ENCODE peak calls at places on chromosome 17, in seven cellular contexts. One of them, this sample, is unnamed.

GRCh38 chr17:29180051-29180787 is at the start of gene MYO18A:
- DNase-seq in GM23248: peak
- DNase-seq in left ventricle myocardium superior: peak
- DNase-seq in NCI-H1105 treated with DMSO at 0.1 percent for 48 hours: peak
- DNase-seq in fibroblast of mammary gland: peak
- DNase-seq in GOT3: peak
- DNase-seq in DMS79: peak
- DNase-seq in this sample: no peak

GRCh38 chr17:61836266-61837174 is 26.8 kb downstream of the BRIP1 start:
- DNase-seq in NCI-H1105 treated with DMSO at 0.1 percent for 48 hours: no peak
- DNase-seq in GM23248: peak
- DNase-seq in DMS79: no peak
- DNase-seq in GOT3: no peak
- DNase-seq in fibroblast of mammary gland: no peak
- DNase-seq in left ventricle myocardium superior: no peak
- DNase-seq in this sample: no peak

GRCh38 chr17:78140169-78141051 is 5.8 kb upstream of the C17orf99 start:
- DNase-seq in NCI-H1105 treated with DMSO at 0.1 percent for 48 hours: peak
- DNase-seq in GM23248: peak
- DNase-seq in left ventricle myocardium superior: peak
- DNase-seq in GOT3: no peak
- DNase-seq in fibroblast of mammary gland: peak
- DNase-seq in DMS79: no peak
- DNase-seq in this sample: peak

GRCh38 chr17:946510-947236 is 32.9 kb downstream of the NXN start:
- DNase-seq in GM23248: no peak
- DNase-seq in left ventricle myocardium superior: peak
- DNase-seq in DMS79: no peak
- DNase-seq in fibroblast of mammary gland: no peak
- DNase-seq in GOT3: no peak
- DNase-seq in NCI-H1105 treated with DMSO at 0.1 percent for 48 hours: no peak
- DNase-seq in this sample: no peak

GRCh38 chr17:80388175-80388574 is 26.8 kb upstream of the ENDOV start:
- DNase-seq in GM23248: no peak
- DNase-seq in GOT3: no peak
- DNase-seq in DMS79: no peak
- DNase-seq in fibroblast of mammary gland: no peak
- DNase-seq in left ventricle myocardium superior: no peak
- DNase-seq in NCI-H1105 treated with DMSO at 0.1 percent for 48 hours: no peak
- DNase-seq in this sample: no peak

GRCh38 chr17:73902416-73903181 is 258.4 kb upstream of the SDK2 start:
- DNase-seq in NCI-H1105 treated with DMSO at 0.1 percent for 48 hours: peak
- DNase-seq in GOT3: no peak
- DNase-seq in left ventricle myocardium superior: peak
- DNase-seq in fibroblast of mammary gland: no peak
- DNase-seq in GM23248: no peak
- DNase-seq in DMS79: peak
- DNase-seq in this sample: no peak

GRCh38 chr17:9615486-9615885 is 29.8 kb upstream of the USP43 start:
- DNase-seq in GM23248: no peak
- DNase-seq in fibroblast of mammary gland: peak
- DNase-seq in GOT3: no peak
- DNase-seq in left ventricle myocardium superior: no peak
- DNase-seq in DMS79: no peak
- DNase-seq in NCI-H1105 treated with DMSO at 0.1 percent for 48 hours: no peak
- DNase-seq in this sample: no peak

GRCh38 chr17:37344519-37344918 is 31.3 kb upstream of the C17orf78 start:
- DNase-seq in NCI-H1105 treated with DMSO at 0.1 percent for 48 hours: no peak
- DNase-seq in GM23248: peak
- DNase-seq in DMS79: no peak
- DNase-seq in left ventricle myocardium superior: no peak
- DNase-seq in fibroblast of mammary gland: no peak
- DNase-seq in GOT3: no peak
- DNase-seq in this sample: no peak

GRCh38 chr17:27553019-27553511 is 77.9 kb upstream of the LGALS9 start:
- DNase-seq in left ventricle myocardium superior: no peak
- DNase-seq in GOT3: no peak
- DNase-seq in NCI-H1105 treated with DMSO at 0.1 percent for 48 hours: no peak
- DNase-seq in DMS79: no peak
- DNase-seq in fibroblast of mammary gland: peak
- DNase-seq in GM23248: no peak
- DNase-seq in this sample: no peak

GRCh38 chr17:64507418-64507766 is 615 bp downstream of the CEP95 start:
- DNase-seq in left ventricle myocardium superior: no peak
- DNase-seq in GM23248: peak
- DNase-seq in DMS79: peak
- DNase-seq in NCI-H1105 treated with DMSO at 0.1 percent for 48 hours: peak
- DNase-seq in GOT3: no peak
- DNase-seq in fibroblast of mammary gland: peak
- DNase-seq in this sample: no peak

GRCh38 chr17:80819422-80820164 is 172.0 kb upstream of the CHMP6 start:
- DNase-seq in DMS79: no peak
- DNase-seq in left ventricle myocardium superior: no peak
- DNase-seq in GM23248: no peak
- DNase-seq in GOT3: no peak
- DNase-seq in NCI-H1105 treated with DMSO at 0.1 percent for 48 hours: no peak
- DNase-seq in fibroblast of mammary gland: no peak
- DNase-seq in this sample: no peak

GRCh38 chr17:19370493-19370960 is 7.8 kb upstream of the MAPK7 start:
- DNase-seq in left ventricle myocardium superior: peak
- DNase-seq in DMS79: no peak
- DNase-seq in GM23248: no peak
- DNase-seq in fibroblast of mammary gland: peak
- DNase-seq in GOT3: no peak
- DNase-seq in NCI-H1105 treated with DMSO at 0.1 percent for 48 hours: no peak
- DNase-seq in this sample: no peak

GRCh38 chr17:59373879-59374495 is 42.5 kb downstream of the YPEL2 start:
- DNase-seq in GM23248: peak
- DNase-seq in GOT3: no peak
- DNase-seq in fibroblast of mammary gland: peak
- DNase-seq in left ventricle myocardium superior: no peak
- DNase-seq in DMS79: no peak
- DNase-seq in NCI-H1105 treated with DMSO at 0.1 percent for 48 hours: no peak
- DNase-seq in this sample: no peak

GRCh38 chr17:33523577-33523981 is 230.5 kb upstream of the ASIC2 start:
- DNase-seq in NCI-H1105 treated with DMSO at 0.1 percent for 48 hours: no peak
- DNase-seq in left ventricle myocardium superior: no peak
- DNase-seq in GOT3: no peak
- DNase-seq in DMS79: no peak
- DNase-seq in fibroblast of mammary gland: peak
- DNase-seq in GM23248: peak
- DNase-seq in this sample: no peak

GRCh38 chr17:50466371-50467113 is 2.1 kb downstream of the CHAD start:
- DNase-seq in GM23248: no peak
- DNase-seq in left ventricle myocardium superior: no peak
- DNase-seq in fibroblast of mammary gland: no peak
- DNase-seq in NCI-H1105 treated with DMSO at 0.1 percent for 48 hours: no peak
- DNase-seq in DMS79: no peak
- DNase-seq in GOT3: no peak
- DNase-seq in this sample: no peak

GRCh38 chr17:73148540-73149334 is 16.1 kb upstream of the SSTR2 start:
- DNase-seq in GOT3: no peak
- DNase-seq in left ventricle myocardium superior: no peak
- DNase-seq in DMS79: no peak
- DNase-seq in GM23248: no peak
- DNase-seq in NCI-H1105 treated with DMSO at 0.1 percent for 48 hours: no peak
- DNase-seq in fibroblast of mammary gland: no peak
- DNase-seq in this sample: no peak

GRCh38 chr17:39213852-39214251 is 11.9 kb downstream of the STAC2 start:
- DNase-seq in GM23248: peak
- DNase-seq in NCI-H1105 treated with DMSO at 0.1 percent for 48 hours: no peak
- DNase-seq in DMS79: no peak
- DNase-seq in GOT3: no peak
- DNase-seq in left ventricle myocardium superior: no peak
- DNase-seq in fibroblast of mammary gland: no peak
- DNase-seq in this sample: no peak

GRCh38 chr17:53496356-53496755 is 326.4 kb upstream of the KIF2B start:
- DNase-seq in DMS79: no peak
- DNase-seq in GOT3: no peak
- DNase-seq in fibroblast of mammary gland: no peak
- DNase-seq in NCI-H1105 treated with DMSO at 0.1 percent for 48 hours: no peak
- DNase-seq in GM23248: no peak
- DNase-seq in left ventricle myocardium superior: no peak
- DNase-seq in this sample: no peak

GRCh38 chr17:49151996-49152395 is 19.4 kb downstream of the B4GALNT2 start:
- DNase-seq in NCI-H1105 treated with DMSO at 0.1 percent for 48 hours: no peak
- DNase-seq in left ventricle myocardium superior: no peak
- DNase-seq in DMS79: no peak
- DNase-seq in GM23248: no peak
- DNase-seq in fibroblast of mammary gland: no peak
- DNase-seq in GOT3: no peak
- DNase-seq in this sample: no peak

GRCh38 chr17:80195671-80196529 is 24.2 kb downstream of the SGSH start:
- DNase-seq in left ventricle myocardium superior: no peak
- DNase-seq in DMS79: no peak
- DNase-seq in NCI-H1105 treated with DMSO at 0.1 percent for 48 hours: no peak
- DNase-seq in fibroblast of mammary gland: no peak
- DNase-seq in GM23248: peak
- DNase-seq in GOT3: no peak
- DNase-seq in this sample: no peak

GRCh38 chr17:80694992-80695912 is 150.6 kb downstream of the RPTOR start:
- DNase-seq in fibroblast of mammary gland: no peak
- DNase-seq in DMS79: peak
- DNase-seq in GM23248: no peak
- DNase-seq in GOT3: no peak
- DNase-seq in left ventricle myocardium superior: no peak
- DNase-seq in NCI-H1105 treated with DMSO at 0.1 percent for 48 hours: no peak
- DNase-seq in this sample: no peak

GRCh38 chr17:79793924-79794304 is 3.0 kb downstream of the CBX8 start:
- DNase-seq in DMS79: no peak
- DNase-seq in left ventricle myocardium superior: peak
- DNase-seq in NCI-H1105 treated with DMSO at 0.1 percent for 48 hours: no peak
- DNase-seq in GOT3: no peak
- DNase-seq in fibroblast of mammary gland: no peak
- DNase-seq in GM23248: peak
- DNase-seq in this sample: no peak

GRCh38 chr17:37212184-37212583 is 163.6 kb upstream of the C17orf78 start:
- DNase-seq in left ventricle myocardium superior: no peak
- DNase-seq in GM23248: peak
- DNase-seq in fibroblast of mammary gland: peak
- DNase-seq in DMS79: no peak
- DNase-seq in NCI-H1105 treated with DMSO at 0.1 percent for 48 hours: peak
- DNase-seq in GOT3: no peak
- DNase-seq in this sample: no peak

GRCh38 chr17:67452681-67453554 is 75.8 kb downstream of the PITPNC1 start:
- DNase-seq in GM23248: no peak
- DNase-seq in NCI-H1105 treated with DMSO at 0.1 percent for 48 hours: no peak
- DNase-seq in left ventricle myocardium superior: no peak
- DNase-seq in GOT3: no peak
- DNase-seq in fibroblast of mammary gland: no peak
- DNase-seq in DMS79: no peak
- DNase-seq in this sample: no peak

GRCh38 chr17:31495049-31495885 is 103.8 kb downstream of the RAB11FIP4 start:
- DNase-seq in NCI-H1105 treated with DMSO at 0.1 percent for 48 hours: peak
- DNase-seq in GM23248: no peak
- DNase-seq in DMS79: peak
- DNase-seq in fibroblast of mammary gland: no peak
- DNase-seq in GOT3: no peak
- DNase-seq in left ventricle myocardium superior: peak
- DNase-seq in this sample: no peak

GRCh38 chr17:4520060-4520880 is 21.6 kb downstream of the SPNS2 start:
- DNase-seq in left ventricle myocardium superior: no peak
- DNase-seq in DMS79: no peak
- DNase-seq in GM23248: no peak
- DNase-seq in NCI-H1105 treated with DMSO at 0.1 percent for 48 hours: no peak
- DNase-seq in fibroblast of mammary gland: no peak
- DNase-seq in GOT3: no peak
- DNase-seq in this sample: no peak

GRCh38 chr17:73595068-73595865 is 49.0 kb downstream of the SDK2 start:
- DNase-seq in DMS79: no peak
- DNase-seq in GOT3: no peak
- DNase-seq in NCI-H1105 treated with DMSO at 0.1 percent for 48 hours: no peak
- DNase-seq in fibroblast of mammary gland: peak
- DNase-seq in GM23248: no peak
- DNase-seq in left ventricle myocardium superior: peak
- DNase-seq in this sample: no peak

GRCh38 chr17:75367312-75367711 is 38.2 kb downstream of the GRB2 start:
- DNase-seq in NCI-H1105 treated with DMSO at 0.1 percent for 48 hours: no peak
- DNase-seq in GM23248: peak
- DNase-seq in GOT3: no peak
- DNase-seq in left ventricle myocardium superior: no peak
- DNase-seq in DMS79: no peak
- DNase-seq in fibroblast of mammary gland: peak
- DNase-seq in this sample: no peak

GRCh38 chr17:46958192-46958591 is 20.9 kb downstream of the RPRML start:
- DNase-seq in GM23248: no peak
- DNase-seq in GOT3: no peak
- DNase-seq in fibroblast of mammary gland: no peak
- DNase-seq in DMS79: no peak
- DNase-seq in NCI-H1105 treated with DMSO at 0.1 percent for 48 hours: no peak
- DNase-seq in left ventricle myocardium superior: no peak
- DNase-seq in this sample: no peak